ENCODE peak calls at places on chromosomes 11 and 22, in seven cellular contexts. I is fibroblast of mammary gland, B is heart right ventricle, Q is left ventricle myocardium inferior, S is astrocyte of the spinal cord, F is posterior vena cava, X is ACHN. U is an unnamed sample.

GRCh38 chr11:10622957-10623787 is 54.7 kb upstream of the LYVE1 start:
- DNase-seq in B (no peak), X (no peak), S (no peak), F (peak), Q (peak), I (no peak), U (no peak)

GRCh38 chr22:32240461-32240860 is 14.7 kb downstream of the SLC5A4 start:
- DNase-seq in S (no peak), X (no peak), Q (no peak), B (no peak), F (no peak), I (no peak), U (no peak)

GRCh38 chr11:114762437-114762836 is 84.1 kb downstream of the NXPE2 start:
- DNase-seq in X (peak), S (peak), F (peak), B (peak), Q (peak), I (peak), U (peak)

GRCh38 chr11:41282436-41282835 is 177.0 kb downstream of the LRRC4C start:
- DNase-seq in I (no peak), S (no peak), X (no peak), F (no peak), Q (no peak), B (no peak), U (no peak)

GRCh38 chr11:122853971-122854446 is 15.7 kb downstream of the CRTAM start:
- DNase-seq in X (peak), Q (no peak), I (peak), B (no peak), F (no peak), S (peak), U (peak)

GRCh38 chr11:9090488-9091043 is 833 bp downstream of the SCUBE2 start:
- DNase-seq in Q (no peak), F (no peak), S (no peak), I (no peak), B (no peak), X (no peak), U (no peak)

GRCh38 chr11:107567739-107568335 is 2.3 kb upstream of the ALKBH8 start:
- DNase-seq in B (no peak), Q (no peak), F (no peak), X (no peak), S (no peak), I (no peak), U (peak)

GRCh38 chr22:20953668-20954500 is 13.2 kb upstream of the AIFM3 start:
- DNase-seq in X (no peak), F (peak), Q (no peak), S (no peak), I (peak), B (no peak), U (no peak)

GRCh38 chr11:69867076-69868002 is 48.1 kb upstream of the FGF3 start:
- DNase-seq in F (peak), X (no peak), S (peak), B (no peak), Q (no peak), I (peak), U (no peak)

GRCh38 chr22:27050771-27051170 is 393.4 kb downstream of the MIAT start:
- DNase-seq in F (no peak), B (no peak), S (no peak), I (no peak), Q (no peak), X (no peak), U (no peak)

GRCh38 chr11:9601041-9601875 is 27.8 kb downstream of the WEE1 start:
- DNase-seq in I (peak), Q (no peak), X (no peak), S (peak), B (no peak), F (no peak), U (peak)

GRCh38 chr22:47598864-47599263 is 836.4 kb downstream of the TBC1D22A start:
- DNase-seq in S (no peak), B (no peak), Q (no peak), F (no peak), I (no peak), X (no peak), U (no peak)

GRCh38 chr11:70352601-70353000 is 45.7 kb upstream of the CTTN start:
- DNase-seq in B (no peak), I (no peak), Q (no peak), S (no peak), F (no peak), X (no peak), U (no peak)

GRCh38 chr11:78708388-78708787 is 133.7 kb upstream of the NARS2 start:
- DNase-seq in Q (no peak), S (no peak), X (peak), B (no peak), F (no peak), I (no peak), U (no peak)

GRCh38 chr11:60970369-60970774 is 1.1 kb upstream of the CD6 start:
- DNase-seq in S (peak), Q (peak), F (peak), I (peak), X (peak), B (peak), U (peak)

GRCh38 chr11:125423247-125423849 is 72.7 kb downstream of the FEZ1 start:
- DNase-seq in X (no peak), S (no peak), F (no peak), I (no peak), B (no peak), Q (no peak), U (no peak)

GRCh38 chr22:48832592-48832991 is 995.1 kb downstream of the BRD1 start:
- DNase-seq in Q (no peak), X (no peak), F (no peak), B (no peak), I (no peak), S (no peak), U (no peak)

GRCh38 chr11:67357831-67358555 is 4.6 kb upstream of the POLD4 start:
- DNase-seq in I (peak), F (no peak), S (peak), B (no peak), X (peak), Q (no peak), U (no peak)

GRCh38 chr11:130980463-130980862 is 64.2 kb upstream of the SNX19 start:
- DNase-seq in S (no peak), F (no peak), Q (no peak), I (no peak), B (no peak), X (no peak), U (no peak)

GRCh38 chr11:62854825-62855570 is 15.6 kb upstream of the WDR74 start:
- DNase-seq in Q (no peak), X (no peak), I (peak), B (no peak), F (no peak), S (no peak), U (no peak)

GRCh38 chr11:76371170-76371569 is 9.8 kb downstream of the THAP12 start:
- DNase-seq in Q (no peak), B (no peak), I (peak), S (peak), X (peak), F (no peak), U (no peak)

GRCh38 chr11:58867556-58867955 is 23.1 kb upstream of the GLYATL2 start:
- DNase-seq in X (no peak), F (no peak), B (no peak), S (no peak), Q (no peak), I (no peak), U (no peak)

GRCh38 chr11:94171693-94172440 is 43.2 kb downstream of the PANX1 start:
- DNase-seq in I (peak), S (no peak), X (peak), F (no peak), B (peak), Q (no peak), U (peak)

GRCh38 chr11:72637198-72637597 is 37.0 kb downstream of the PDE2A start:
- DNase-seq in X (no peak), S (no peak), B (no peak), F (no peak), I (no peak), Q (no peak), U (no peak)

GRCh38 chr22:45503816-45504702 is 1.4 kb downstream of the FBLN1 start:
- DNase-seq in I (peak), S (peak), B (no peak), Q (no peak), X (no peak), F (peak), U (no peak)

GRCh38 chr11:74473382-74474201 is 6.2 kb upstream of the KCNE3 start:
- DNase-seq in X (no peak), B (no peak), F (no peak), I (no peak), S (no peak), Q (no peak), U (no peak)

GRCh38 chr11:110971110-110971509 is 258.9 kb upstream of the ARHGAP20 start:
- DNase-seq in B (no peak), Q (no peak), I (peak), S (peak), F (no peak), X (peak), U (no peak)

GRCh38 chr22:47837703-47838102 is 1075.3 kb downstream of the TBC1D22A start:
- DNase-seq in F (no peak), I (peak), Q (no peak), B (no peak), S (no peak), X (no peak), U (no peak)

GRCh38 chr11:6626971-6627761 is 7.9 kb upstream of the TPP1 start:
- DNase-seq in X (no peak), F (no peak), S (no peak), Q (peak), I (no peak), B (peak), U (no peak)

GRCh38 chr11:112485280-112485679 is 224.6 kb upstream of the PLET1 start:
- DNase-seq in Q (no peak), S (no peak), F (no peak), X (no peak), I (no peak), B (no peak), U (no peak)

GRCh38 chr11:112302226-112302868 is 41.7 kb upstream of the PLET1 start:
- DNase-seq in F (no peak), S (peak), I (no peak), B (no peak), X (no peak), Q (no peak), U (no peak)

GRCh38 chr11:102393272-102393730 is 46.3 kb downstream of the BIRC2 start:
- DNase-seq in F (no peak), I (no peak), S (no peak), Q (no peak), B (no peak), X (no peak), U (no peak)

GRCh38 chr22:38302906-38303305 is 14.3 kb downstream of the CSNK1E start:
- DNase-seq in I (no peak), F (no peak), Q (no peak), B (no peak), X (no peak), S (no peak), U (no peak)

GRCh38 chr11:118076754-118077281 is at the start of gene TMPRSS4:
- DNase-seq in S (no peak), F (no peak), X (no peak), B (no peak), I (no peak), Q (no peak), U (no peak)

GRCh38 chr11:72406536-72407507 is 27.5 kb downstream of the CLPB start:
- DNase-seq in S (no peak), Q (no peak), X (no peak), I (peak), F (no peak), B (no peak), U (no peak)

GRCh38 chr11:10356161-10356560 is 51.3 kb downstream of the ADM start:
- DNase-seq in F (no peak), Q (no peak), X (no peak), S (no peak), I (no peak), B (no peak), U (no peak)

GRCh38 chr11:86610559-86611341 is 61.7 kb downstream of the ME3 start:
- DNase-seq in B (no peak), Q (no peak), S (no peak), X (no peak), I (no peak), F (no peak), U (peak)

GRCh38 chr11:3837793-3838192 is 3.0 kb downstream of the RHOG start:
- DNase-seq in I (peak), B (no peak), X (no peak), F (peak), Q (peak), S (no peak), U (no peak)